ENCODE peak calls at places on chromosomes 1 and 21, in four cellular contexts. Z is CD8-positive, alpha-beta T cell; B is K562; I is adrenal gland. N is an unnamed sample. For H3K4me1, the result is how much of the 10 kb centered on the place peaks cover.

GRCh38 chr1:118479351-118479750 is 294.3 kb upstream of the SPAG17 start:
- DNase-seq in Z (no peak), B (no peak), I (no peak), N (no peak)

GRCh38 chr1:230066466-230067404 is at the start of gene GALNT2:
- DNase-seq in I (peak), Z (peak), B (peak), N (peak)

GRCh38 chr1:178267646-178268094 is 173.8 kb downstream of the RASAL2 start:
- DNase-seq in B (no peak), I (no peak), Z (no peak), N (no peak)

GRCh38 chr1:80657707-80658106 is 1143.0 kb upstream of the ADGRL2 start:
- DNase-seq in B (no peak), I (no peak), Z (no peak), N (no peak)

GRCh38 chr1:51644533-51645197 is 27.8 kb downstream of the OSBPL9 start:
- DNase-seq in I (no peak), Z (no peak), B (no peak), N (no peak)

GRCh38 chr1:54971317-54971791 is 9.1 kb upstream of the TMEM61 start:
- DNase-seq in Z (no peak), B (no peak), I (peak), N (no peak)

GRCh38 chr1:114033219-114033706 is 54.0 kb downstream of the OLFML3 start:
- DNase-seq in B (peak), I (no peak), Z (no peak), N (no peak)

GRCh38 chr1:1092890-1093609 is 18.9 kb upstream of the RNF223 start:
- DNase-seq in Z (no peak), B (no peak), I (no peak), N (no peak)

GRCh38 chr1:47431534-47431933 is 6.3 kb upstream of the FOXD2 start:
- DNase-seq in B (peak), Z (no peak), I (no peak), N (no peak)

GRCh38 chr21:26849428-26850115 is 4.4 kb upstream of the ADAMTS1 start:
- DNase-seq in I (no peak), Z (no peak), B (peak), N (peak)

GRCh38 chr21:15295875-15296274 is 231.1 kb upstream of the NRIP1 start:
- DNase-seq in Z (no peak), I (no peak), B (no peak), N (no peak)
- H3K4me1 ChIP-seq in Z (under half), I (under half), B (under half), N (under half)

DNA sequence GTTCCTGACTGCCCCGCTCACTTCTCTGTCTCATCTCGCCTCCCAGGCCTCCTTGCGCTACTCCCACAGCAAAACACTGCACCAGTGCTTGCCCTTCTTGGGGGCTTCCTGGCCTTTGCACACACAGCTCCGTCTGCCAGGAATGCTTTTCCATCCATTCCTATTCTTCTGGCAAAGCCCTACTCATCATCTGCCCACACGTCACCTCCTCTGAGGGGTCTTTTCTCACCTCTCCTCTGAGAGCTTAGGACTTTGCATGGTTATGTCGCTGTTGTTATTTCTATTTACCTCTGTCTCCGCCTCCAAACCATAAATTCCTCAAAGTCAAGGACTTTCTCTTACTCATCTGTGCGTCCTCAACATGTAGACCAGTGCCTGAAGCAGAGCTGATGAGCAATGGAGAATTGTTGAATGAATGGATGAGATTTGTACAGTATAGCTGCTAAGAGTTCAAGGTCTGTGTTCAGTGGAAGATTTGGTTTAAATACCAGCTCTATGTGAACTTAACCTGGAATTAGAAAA is 26.4 kb upstream of the BTG2 start:
- DNase-seq in B (no peak), I (no peak), Z (no peak), N (no peak)
- H3K4me3 ChIP-seq in B (no peak), I (no peak), Z (no peak), N (peak)

DNA sequence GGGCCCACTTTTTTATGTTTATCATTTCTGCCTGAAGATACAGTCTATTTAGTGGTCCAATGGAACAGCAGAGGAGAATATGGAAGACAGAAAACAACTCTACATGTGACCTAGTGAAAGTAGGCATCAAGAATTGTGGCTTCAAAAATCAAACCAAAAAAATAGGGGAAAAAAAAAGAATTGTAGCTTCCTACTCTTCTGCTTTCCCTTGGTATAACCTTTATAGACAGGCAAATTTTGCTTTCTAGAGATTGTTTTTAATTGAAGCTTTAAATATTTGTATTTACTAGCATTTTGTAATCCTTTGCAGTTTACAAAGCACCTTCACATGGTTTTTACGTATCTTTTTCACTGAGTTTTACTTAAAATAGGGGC is 14.3 kb downstream of the PDIK1L start:
- DNase-seq in B (no peak), Z (no peak), I (no peak), N (no peak)
- H3K4me1 ChIP-seq in B (half or more), Z (under half), I (under half), N (under half)

GRCh38 chr1:217403321-217403720 is 227.6 kb downstream of the GPATCH2 start:
- DNase-seq in Z (no peak), I (no peak), B (no peak), N (no peak)

GRCh38 chr1:217402301-217402700 is 228.6 kb downstream of the GPATCH2 start:
- DNase-seq in B (no peak), I (no peak), Z (no peak), N (no peak)

GRCh38 chr1:217407426-217407825 is 223.5 kb downstream of the GPATCH2 start:
- DNase-seq in I (no peak), B (no peak), Z (no peak), N (peak)
- H3K4me3 ChIP-seq in I (no peak), B (no peak), Z (no peak), N (no peak)

GRCh38 chr1:151325646-151326429 is 1.4 kb downstream of the PI4KB start:
- DNase-seq in I (no peak), Z (no peak), B (peak), N (no peak)

GRCh38 chr1:151326619-151327222 is 495 bp downstream of the PI4KB start:
- DNase-seq in I (peak), Z (peak), B (peak), N (peak)

GRCh38 chr1:151325231-151325630 is 2.0 kb downstream of the PI4KB start:
- DNase-seq in B (no peak), Z (no peak), I (no peak), N (no peak)

GRCh38 chr1:151327223-151327902 is at the start of gene PI4KB:
- DNase-seq in B (peak), I (peak), Z (peak), N (peak)

DNA sequence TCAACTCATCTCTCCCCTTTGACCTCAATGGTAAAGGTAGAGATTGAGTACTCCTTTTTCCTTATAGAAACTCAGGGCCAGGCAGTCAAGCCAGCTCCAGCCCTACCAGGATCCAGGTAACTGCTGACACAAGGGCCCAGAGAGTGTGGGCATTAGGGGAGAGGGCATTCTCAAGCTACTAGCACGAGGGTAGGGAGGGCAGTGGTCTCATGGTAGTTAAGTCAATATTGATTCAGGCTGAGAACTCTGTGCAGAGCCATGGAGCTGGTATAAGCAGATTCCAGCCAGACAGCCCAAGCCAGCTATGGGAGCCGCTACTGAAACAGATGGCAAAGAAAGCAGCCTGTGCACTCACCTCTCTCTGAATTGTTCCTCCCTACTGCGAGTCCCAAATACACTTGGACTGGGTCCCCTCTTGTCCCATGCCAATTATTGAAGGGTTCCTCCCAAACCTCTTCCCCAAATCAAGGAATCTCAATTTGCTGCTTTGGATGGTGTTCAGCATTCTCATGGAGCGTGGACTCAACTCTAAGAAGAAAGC is 2.8 kb downstream of the PI4KB start:
- DNase-seq in Z (no peak), I (no peak), B (no peak), N (no peak)
- H3K4me1 ChIP-seq in Z (under half), I (under half), B (under half), N (under half)

GRCh38 chr1:15155191-15155590 is 1.6 kb downstream of the TMEM51 start:
- DNase-seq in B (no peak), I (no peak), Z (no peak), N (no peak)
- H3K4me3 ChIP-seq in B (no peak), I (no peak), Z (no peak), N (peak)

GRCh38 chr1:154838473-154838872 is 31.6 kb downstream of the KCNN3 start:
- DNase-seq in I (no peak), B (no peak), Z (no peak), N (no peak)

GRCh38 chr1:154837679-154838171 is 32.4 kb downstream of the KCNN3 start:
- DNase-seq in B (no peak), I (no peak), Z (no peak), N (peak)

GRCh38 chr1:154839691-154840090 is 30.4 kb downstream of the KCNN3 start:
- DNase-seq in B (no peak), I (no peak), Z (no peak), N (peak)

GRCh38 chr1:154840557-154841176 is 29.4 kb downstream of the KCNN3 start:
- DNase-seq in I (peak), B (no peak), Z (no peak), N (no peak)

DNA sequence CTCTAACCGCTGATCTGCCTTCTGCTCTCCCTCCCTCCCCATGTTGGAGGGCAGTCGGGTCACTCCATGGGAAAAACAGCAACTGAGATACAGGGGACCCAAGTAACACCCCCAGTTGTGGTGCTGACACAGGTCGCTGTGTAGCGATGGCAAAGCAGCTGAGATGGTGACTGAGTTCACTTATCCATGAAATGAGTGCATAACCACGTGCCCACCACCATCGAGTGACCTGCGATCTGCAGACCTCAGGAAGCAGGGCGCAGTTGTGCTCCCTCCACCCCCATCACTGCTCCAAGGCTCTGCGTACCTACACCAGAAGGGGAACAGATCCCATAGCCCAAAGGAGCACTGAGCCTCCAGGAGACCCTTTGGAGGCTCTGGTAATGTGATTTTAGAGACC is 31.1 kb downstream of the KCNN3 start:
- DNase-seq in B (no peak), Z (no peak), I (no peak), N (no peak)
- H3K4me1 ChIP-seq in B (under half), Z (under half), I (under half), N (under half)

GRCh38 chr1:181319903-181320302 is 163.4 kb upstream of the CACNA1E start:
- DNase-seq in B (no peak), Z (no peak), I (no peak), N (no peak)

GRCh38 chr1:181318022-181318857 is 165.1 kb upstream of the CACNA1E start:
- DNase-seq in I (no peak), B (no peak), Z (no peak), N (no peak)

GRCh38 chr1:181314959-181315358 is 168.4 kb upstream of the CACNA1E start:
- DNase-seq in B (no peak), Z (no peak), I (no peak), N (no peak)

GRCh38 chr1:181318858-181319235 is 164.5 kb upstream of the CACNA1E start:
- DNase-seq in B (no peak), Z (no peak), I (no peak), N (no peak)

GRCh38 chr1:181317261-181317924 is 165.9 kb upstream of the CACNA1E start:
- DNase-seq in I (no peak), B (no peak), Z (no peak), N (no peak)
- H3K4me3 ChIP-seq in I (no peak), B (no peak), Z (peak), N (no peak)

DNA sequence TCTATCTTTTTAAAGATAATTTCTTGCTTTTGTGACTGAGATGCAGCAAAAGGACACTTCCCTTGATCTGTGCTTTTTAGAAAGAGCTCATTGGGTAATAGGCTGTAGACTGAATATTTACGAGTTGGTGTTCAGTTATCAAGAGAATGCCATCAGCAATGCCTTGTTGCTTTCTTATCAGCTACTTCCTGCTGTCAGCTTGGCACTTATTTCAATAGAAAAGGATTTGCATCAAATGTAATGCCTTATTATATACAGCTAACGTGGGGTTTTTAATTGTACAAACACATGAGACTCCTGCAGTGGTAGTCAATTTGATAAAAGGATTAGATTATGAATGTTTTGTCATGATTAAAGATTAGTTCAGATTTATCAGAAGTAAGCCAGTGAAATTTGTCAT is 122.2 kb downstream of the ADGRL2 start:
- DNase-seq in I (no peak), Z (no peak), B (no peak), N (no peak)
- H3K4me1 ChIP-seq in I (under half), Z (under half), B (under half), N (under half)

GRCh38 chr1:26285366-26286063 is 5.6 kb downstream of the SH3BGRL3 start:
- DNase-seq in B (peak), Z (no peak), I (no peak), N (peak)

GRCh38 chr1:26283226-26283853 is 3.5 kb downstream of the SH3BGRL3 start:
- DNase-seq in Z (no peak), B (peak), I (no peak), N (no peak)

GRCh38 chr1:26283871-26284596 is 4.1 kb downstream of the SH3BGRL3 start:
- DNase-seq in I (no peak), Z (no peak), B (peak), N (no peak)

GRCh38 chr1:26286064-26286416 is 6.2 kb downstream of the SH3BGRL3 start:
- DNase-seq in Z (no peak), B (no peak), I (no peak), N (no peak)

GRCh38 chr1:26284597-26285351 is 4.9 kb downstream of the SH3BGRL3 start:
- DNase-seq in Z (peak), I (peak), B (peak), N (peak)
- H3K4me3 ChIP-seq in Z (peak), I (no peak), B (no peak), N (no peak)

N was measured in BE2C.